ENCODE peak calls at places on chromosomes 1 and 21, in five cellular contexts. Q is thoracic aorta, T is astrocyte, V is body of pancreas, G is stomach. I is an unnamed sample. For H3K36me3, the result is how much of the 10 kb centered on the place peaks cover.

GRCh38 chr1:25990702-25991395 is 7.0 kb downstream of the PAFAH2 start:
- DNase-seq in G (no peak), V (no peak), Q (no peak), T (no peak), I (no peak)

GRCh38 chr1:221606216-221606615 is 135.7 kb downstream of the DUSP10 start:
- DNase-seq in T (no peak), G (no peak), Q (no peak), V (no peak), I (no peak)

GRCh38 chr1:151364996-151365395 is 7.5 kb downstream of the SELENBP1 start:
- DNase-seq in V (no peak), G (no peak), Q (no peak), T (no peak), I (no peak)

GRCh38 chr1:2344121-2344681 is 47.2 kb downstream of the MORN1 start:
- DNase-seq in G (no peak), T (no peak), Q (no peak), V (no peak), I (no peak)

GRCh38 chr1:203463469-203464062 is 12.0 kb upstream of the PRELP start:
- DNase-seq in Q (no peak), T (peak), V (no peak), G (no peak), I (peak)

GRCh38 chr1:199931666-199932377 is 95.7 kb upstream of the NR5A2 start:
- DNase-seq in G (no peak), Q (no peak), T (no peak), V (no peak), I (no peak)

GRCh38 chr1:165854101-165854845 is 26.9 kb downstream of the UCK2 start:
- DNase-seq in Q (no peak), V (no peak), T (peak), G (no peak), I (no peak)

GRCh38 chr1:64864018-64864945 is 102.1 kb downstream of the JAK1 start:
- DNase-seq in G (peak), Q (no peak), V (peak), T (no peak), I (no peak)

GRCh38 chr1:243792891-243793290 is 57.2 kb downstream of the AKT3 start:
- DNase-seq in V (no peak), Q (no peak), G (no peak), T (no peak), I (no peak)

GRCh38 chr1:207345644-207346561 is 24.4 kb downstream of the CD55 start:
- DNase-seq in T (no peak), V (no peak), Q (no peak), G (no peak), I (no peak)

GRCh38 chr1:18155881-18156385 is 48.3 kb downstream of the IGSF21 start:
- DNase-seq in G (no peak), T (no peak), Q (no peak), V (no peak), I (no peak)

GRCh38 chr21:46393941-46394818 is 64.5 kb upstream of the DIP2A start:
- DNase-seq in G (no peak), V (peak), T (no peak), Q (no peak), I (no peak)

GRCh38 chr1:6093061-6093460 is 47.4 kb downstream of the KCNAB2 start:
- DNase-seq in G (no peak), Q (no peak), T (no peak), V (no peak), I (no peak)

GRCh38 chr21:38869196-38869595 is 63.5 kb downstream of the ETS2 start:
- DNase-seq in T (no peak), Q (no peak), G (no peak), V (no peak), I (no peak)

GRCh38 chr1:35120458-35121133 is 41.4 kb downstream of the ZMYM1 start:
- DNase-seq in T (no peak), Q (no peak), G (peak), V (no peak), I (no peak)

GRCh38 chr21:33490991-33491372 is 534 bp downstream of the DNAJC28 start:
- DNase-seq in T (peak), G (no peak), Q (no peak), V (no peak), I (no peak)

GRCh38 chr21:39452965-39453332 is 1.2 kb downstream of the SH3BGR start:
- DNase-seq in V (no peak), T (no peak), Q (no peak), G (no peak), I (no peak)

GRCh38 chr1:30008998-30009657 is 714.3 kb downstream of the MATN1 start:
- DNase-seq in V (no peak), Q (no peak), T (no peak), G (no peak), I (peak)

GRCh38 chr1:179241716-179242115 is 12.2 kb upstream of the ABL2 start:
- DNase-seq in V (no peak), T (no peak), G (no peak), Q (no peak), I (no peak)

GRCh38 chr1:178344513-178345077 is 152.2 kb downstream of the CLEC20A start:
- DNase-seq in V (no peak), Q (no peak), G (no peak), T (peak), I (no peak)

GRCh38 chr1:18946550-18947381 is 9.7 kb downstream of the IFFO2 start:
- DNase-seq in Q (no peak), G (no peak), V (no peak), T (no peak), I (no peak)

DNA sequence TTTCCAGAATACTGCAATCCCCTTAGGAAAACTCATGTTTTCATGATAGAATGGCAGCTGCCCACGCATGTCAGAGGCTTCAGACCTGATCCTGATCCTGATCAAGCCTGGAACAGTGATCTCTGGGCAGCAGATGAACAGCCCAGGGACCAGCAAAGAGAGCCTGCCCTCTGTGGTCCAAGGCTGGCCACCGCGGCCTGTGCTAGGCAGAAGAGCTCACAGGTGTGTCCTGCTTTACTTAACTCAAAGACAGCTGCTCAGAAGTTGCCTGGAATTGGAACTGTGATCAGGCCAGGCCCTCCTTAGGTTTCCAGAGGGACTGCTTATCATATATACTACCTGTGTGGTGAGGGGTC is 21.2 kb upstream of the BCAR3 start:
- DNase-seq in V (no peak), Q (no peak), T (no peak), G (no peak), I (no peak)
- TF ChIP-seq CTCF in V (no peak), Q (no peak), T (no peak), G (no peak), I (no peak)

DNA sequence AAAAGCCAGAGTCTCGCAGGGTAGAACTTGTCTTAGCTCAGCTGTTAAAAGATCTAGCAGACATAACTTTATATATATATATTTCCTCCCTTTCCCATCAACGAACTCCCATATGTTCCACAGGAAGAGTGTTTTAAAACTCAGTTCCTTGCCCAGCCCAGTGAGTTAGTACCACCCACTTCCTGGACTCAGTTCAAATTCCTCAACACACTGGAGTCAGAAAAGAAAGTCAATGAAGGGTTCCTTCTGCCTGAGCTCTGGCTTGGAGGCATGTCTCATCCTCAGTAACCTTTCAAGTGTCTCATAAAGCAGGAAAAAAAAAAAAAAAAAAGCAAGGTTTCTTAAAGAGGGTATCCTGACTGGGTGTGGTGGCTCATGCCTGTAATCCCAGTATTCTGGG is 15.6 kb downstream of the TPM3 start:
- DNase-seq in T (peak), G (no peak), Q (no peak), V (no peak), I (no peak)
- H3K36me3 ChIP-seq in T (under half), G (under half), Q (under half), V (under half), I (half or more)

GRCh38 chr1:163172596-163172995 is 30.1 kb downstream of the RGS5 start:
- DNase-seq in Q (no peak), G (no peak), V (no peak), T (no peak), I (no peak)

GRCh38 chr1:163176797-163177196 is 25.9 kb downstream of the RGS5 start:
- DNase-seq in Q (no peak), V (no peak), T (no peak), G (no peak), I (no peak)

GRCh38 chr1:163173121-163173520 is 29.6 kb downstream of the RGS5 start:
- DNase-seq in G (no peak), T (no peak), Q (no peak), V (no peak), I (no peak)

GRCh38 chr1:163171826-163172225 is 30.9 kb downstream of the RGS5 start:
- DNase-seq in T (no peak), V (no peak), Q (no peak), G (no peak), I (no peak)

GRCh38 chr1:163174524-163175437 is 27.9 kb downstream of the RGS5 start:
- DNase-seq in T (peak), G (peak), V (peak), Q (peak), I (peak)
- H3K27ac ChIP-seq in T (no peak), G (peak), V (no peak), Q (peak), I (no peak)

DNA sequence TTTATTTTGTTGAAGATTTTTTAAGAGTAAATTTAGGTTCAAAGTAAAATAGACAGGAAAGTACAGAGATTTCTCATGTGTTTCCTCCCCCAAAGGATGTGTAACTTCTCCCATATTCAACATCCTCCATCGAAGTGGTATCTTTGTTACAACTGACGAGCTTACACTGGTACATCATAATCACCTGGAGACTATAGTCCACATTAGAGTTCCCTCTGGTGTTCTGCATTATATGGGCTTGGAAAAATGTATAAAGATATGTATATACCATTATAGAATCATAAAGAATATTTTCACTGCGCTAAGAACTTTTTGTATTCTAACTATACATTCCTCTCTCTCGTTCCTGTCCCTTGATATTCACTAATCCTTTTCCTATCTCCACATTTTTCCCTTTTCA is 203.7 kb downstream of the AMY1C start:
- DNase-seq in G (no peak), Q (no peak), T (no peak), V (no peak), I (no peak)
- TF ChIP-seq CTCF in G (no peak), Q (no peak), T (no peak), V (no peak), I (no peak)

DNA sequence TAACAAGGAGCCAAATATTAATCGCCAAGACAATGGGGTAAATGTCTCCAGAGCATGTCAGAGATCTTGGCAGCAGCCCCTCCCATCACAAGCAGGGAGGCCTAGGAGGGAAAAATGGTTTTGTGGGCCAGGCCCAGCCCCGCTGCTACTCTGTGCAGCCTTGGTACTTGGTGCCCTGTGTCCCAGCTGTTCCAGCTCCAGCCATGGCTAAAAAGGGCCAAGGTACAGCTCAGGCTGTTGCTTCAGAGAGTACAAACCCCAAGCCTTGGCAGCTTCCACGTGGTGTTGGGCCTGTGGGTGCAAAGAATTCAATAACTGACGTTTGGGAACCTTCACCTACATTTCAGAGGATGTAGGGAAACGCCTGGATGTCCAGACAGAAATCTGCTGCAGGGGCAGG is 10.4 kb downstream of the UBE2G2 start:
- DNase-seq in Q (no peak), G (no peak), V (no peak), T (no peak), I (no peak)
- H3K36me3 ChIP-seq in Q (under half), G (under half), V (under half), T (under half), I (under half)

DNA sequence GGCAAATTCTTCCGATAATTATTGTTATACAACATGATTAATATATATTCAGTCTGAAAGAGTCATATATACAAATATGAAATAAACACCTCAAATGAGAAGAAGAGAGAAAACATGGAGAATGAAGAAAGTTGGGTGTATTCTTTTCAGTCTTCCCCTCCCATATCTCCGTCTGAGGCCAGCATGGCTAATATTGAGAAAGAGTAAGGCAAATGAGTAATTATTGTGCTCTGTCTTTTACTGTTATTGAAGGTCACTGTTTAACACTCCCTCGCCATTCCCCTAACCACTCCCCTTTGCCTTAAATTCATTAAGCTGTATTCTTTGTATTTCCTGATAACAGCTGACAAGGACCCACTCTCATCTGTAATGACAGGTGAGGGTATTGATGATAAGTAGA is 46.6 kb upstream of the CACYBP start:
- DNase-seq in T (no peak), V (no peak), G (no peak), Q (no peak), I (no peak)
- H3K27ac ChIP-seq in T (no peak), V (peak), G (peak), Q (no peak), I (no peak)

GRCh38 chr1:39183503-39184353 is 20.8 kb upstream of the MACF1 start:
- DNase-seq in V (peak), T (peak), Q (no peak), G (peak), I (peak)
- TF ChIP-seq CTCF in V (no peak), T (peak), Q (peak), G (peak), I (peak)

GRCh38 chr1:226281058-226281457 is 27.9 kb downstream of the LIN9 start:
- DNase-seq in V (no peak), G (no peak), Q (no peak), T (no peak), I (no peak)
- H3K36me3 ChIP-seq in V (under half), G (under half), Q (under half), T (under half), I (under half)

GRCh38 chr1:228211871-228212414 is 4.1 kb downstream of the OBSCN start:
- DNase-seq in Q (no peak), G (no peak), V (no peak), T (no peak), I (no peak)
- H3K27ac ChIP-seq in Q (no peak), G (no peak), V (no peak), T (no peak), I (no peak)

DNA sequence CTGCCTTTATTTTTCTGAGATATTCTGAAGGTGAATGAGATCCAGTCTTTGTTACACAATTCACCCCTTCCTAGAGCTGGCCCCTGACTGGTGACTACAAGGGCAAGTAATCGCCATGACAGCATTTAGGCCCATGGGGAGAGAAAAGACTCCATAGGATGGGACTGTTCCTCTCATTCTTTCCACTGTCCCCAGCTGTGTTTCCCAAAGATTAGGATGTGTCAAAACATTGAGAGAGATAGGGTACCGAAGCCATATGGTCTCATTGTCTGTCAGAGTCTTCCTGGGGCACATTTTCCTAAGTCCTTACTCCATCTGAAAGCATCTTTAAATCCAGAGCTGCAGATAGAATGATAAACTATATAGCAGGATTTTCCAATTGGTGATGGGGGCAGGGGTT is 423.5 kb downstream of the OMA1 start:
- DNase-seq in G (no peak), T (no peak), V (no peak), Q (no peak), I (no peak)
- TF ChIP-seq CTCF in G (no peak), T (no peak), V (no peak), Q (no peak), I (no peak)